ENCODE peak calls at places on chromosomes 16 and 17, in five cellular contexts. One of them, this sample, is unnamed.

GRCh38 chr17:83064732-83065659 is 14.4 kb upstream of the METRNL start:
- DNase-seq in heart right ventricle: peak; percentile 10
- DNase-seq in AG09309: no peak
- DNase-seq in neural crest cell: no peak
- DNase-seq in H9: peak; percentile 27
- DNase-seq in this sample: peak; percentile 66

GRCh38 chr17:79969906-79970305 is 65.8 kb downstream of the TBC1D16 start:
- DNase-seq in AG09309: no peak
- DNase-seq in heart right ventricle: no peak
- DNase-seq in H9: no peak
- DNase-seq in neural crest cell: no peak
- DNase-seq in this sample: no peak

GRCh38 chr17:59378621-59379194 is 47.3 kb downstream of the YPEL2 start:
- DNase-seq in AG09309: peak; percentile 42
- DNase-seq in H9: no peak
- DNase-seq in neural crest cell: no peak
- DNase-seq in heart right ventricle: no peak
- DNase-seq in this sample: peak; percentile 12

GRCh38 chr17:6507535-6507934 is 48.8 kb downstream of the PITPNM3 start:
- DNase-seq in H9: no peak
- DNase-seq in neural crest cell: no peak
- DNase-seq in heart right ventricle: no peak
- DNase-seq in AG09309: peak; percentile 63
- DNase-seq in this sample: peak; percentile 95

GRCh38 chr17:36829676-36830075 is 107.6 kb upstream of the LHX1 start:
- DNase-seq in H9: no peak
- DNase-seq in heart right ventricle: no peak
- DNase-seq in neural crest cell: no peak
- DNase-seq in AG09309: no peak
- DNase-seq in this sample: peak; percentile 13

GRCh38 chr16:3735541-3735940 is 18.2 kb upstream of the TRAP1 start:
- DNase-seq in neural crest cell: no peak
- DNase-seq in H9: no peak
- DNase-seq in heart right ventricle: no peak
- DNase-seq in AG09309: no peak
- DNase-seq in this sample: no peak

GRCh38 chr16:84058664-84059063 is 16.1 kb upstream of the SLC38A8 start:
- DNase-seq in AG09309: no peak
- DNase-seq in heart right ventricle: peak; percentile 60
- DNase-seq in neural crest cell: no peak
- DNase-seq in H9: no peak
- DNase-seq in this sample: no peak

GRCh38 chr17:55201609-55201932 is 63.2 kb upstream of the HLF start:
- DNase-seq in neural crest cell: no peak
- DNase-seq in H9: no peak
- DNase-seq in AG09309: no peak
- DNase-seq in heart right ventricle: no peak
- DNase-seq in this sample: no peak

GRCh38 chr17:385195-385835 is 32.7 kb upstream of the RPH3AL start:
- DNase-seq in heart right ventricle: peak; percentile 83
- DNase-seq in neural crest cell: no peak
- DNase-seq in H9: peak; percentile 63
- DNase-seq in AG09309: no peak
- DNase-seq in this sample: peak; percentile 25

GRCh38 chr17:9860851-9861250 is 35.1 kb downstream of the GLP2R start:
- DNase-seq in AG09309: no peak
- DNase-seq in heart right ventricle: no peak
- DNase-seq in H9: no peak
- DNase-seq in neural crest cell: no peak
- DNase-seq in this sample: no peak

GRCh38 chr16:7849891-7850290 is 517.2 kb downstream of the RBFOX1 start:
- DNase-seq in heart right ventricle: no peak
- DNase-seq in neural crest cell: no peak
- DNase-seq in H9: no peak
- DNase-seq in AG09309: no peak
- DNase-seq in this sample: no peak

GRCh38 chr17:65547253-65547670 is 14.2 kb downstream of the AXIN2 start:
- DNase-seq in heart right ventricle: no peak
- DNase-seq in AG09309: no peak
- DNase-seq in neural crest cell: no peak
- DNase-seq in H9: no peak
- DNase-seq in this sample: no peak

GRCh38 chr17:68029512-68030215 is 5.9 kb upstream of the KPNA2 start:
- DNase-seq in heart right ventricle: no peak
- DNase-seq in AG09309: no peak
- DNase-seq in neural crest cell: no peak
- DNase-seq in H9: no peak
- DNase-seq in this sample: no peak

GRCh38 chr17:44921122-44921882 is 6.0 kb upstream of the GFAP start:
- DNase-seq in heart right ventricle: peak; percentile 41
- DNase-seq in AG09309: no peak
- DNase-seq in neural crest cell: no peak
- DNase-seq in H9: peak; percentile 83
- DNase-seq in this sample: no peak

GRCh38 chr17:48215583-48216139 is 108.1 kb downstream of the SNX11 start:
- DNase-seq in neural crest cell: peak; percentile 18
- DNase-seq in H9: peak; percentile 77
- DNase-seq in AG09309: no peak
- DNase-seq in heart right ventricle: no peak
- DNase-seq in this sample: peak; percentile 46

GRCh38 chr17:82108999-82109480 is 11.0 kb upstream of the FASN start:
- DNase-seq in neural crest cell: no peak
- DNase-seq in H9: peak; percentile 29
- DNase-seq in AG09309: no peak
- DNase-seq in heart right ventricle: no peak
- DNase-seq in this sample: no peak

GRCh38 chr17:6427284-6427781 is 7.6 kb downstream of the AIPL1 start:
- DNase-seq in heart right ventricle: no peak
- DNase-seq in H9: no peak
- DNase-seq in AG09309: peak; percentile 11
- DNase-seq in neural crest cell: no peak
- DNase-seq in this sample: peak; percentile 7

GRCh38 chr16:12771341-12771798 is 32.3 kb downstream of the CPPED1 start:
- DNase-seq in H9: no peak
- DNase-seq in heart right ventricle: no peak
- DNase-seq in neural crest cell: no peak
- DNase-seq in AG09309: no peak
- DNase-seq in this sample: no peak

GRCh38 chr17:42920922-42921321 is 20.3 kb downstream of the G6PC1 start:
- DNase-seq in neural crest cell: no peak
- DNase-seq in heart right ventricle: peak; percentile 45
- DNase-seq in H9: no peak
- DNase-seq in AG09309: no peak
- DNase-seq in this sample: no peak

GRCh38 chr17:27747462-27748359 is 52.6 kb downstream of the NOS2 start:
- DNase-seq in H9: peak; percentile 86
- DNase-seq in AG09309: no peak
- DNase-seq in heart right ventricle: no peak
- DNase-seq in neural crest cell: no peak
- DNase-seq in this sample: no peak

GRCh38 chr17:27746881-27747280 is 53.4 kb downstream of the NOS2 start:
- DNase-seq in H9: peak; percentile 14
- DNase-seq in AG09309: no peak
- DNase-seq in neural crest cell: no peak
- DNase-seq in heart right ventricle: no peak
- DNase-seq in this sample: no peak

GRCh38 chr17:27751166-27751565 is 49.2 kb downstream of the NOS2 start:
- DNase-seq in neural crest cell: no peak
- DNase-seq in heart right ventricle: no peak
- DNase-seq in AG09309: no peak
- DNase-seq in H9: peak; percentile 16
- DNase-seq in this sample: no peak

GRCh38 chr17:27751622-27752490 is 48.5 kb downstream of the NOS2 start:
- DNase-seq in heart right ventricle: no peak
- DNase-seq in AG09309: no peak
- DNase-seq in neural crest cell: no peak
- DNase-seq in H9: peak; percentile 23
- DNase-seq in this sample: no peak

GRCh38 chr17:27748360-27748825 is 51.9 kb downstream of the NOS2 start:
- DNase-seq in heart right ventricle: no peak
- DNase-seq in neural crest cell: no peak
- DNase-seq in H9: no peak
- DNase-seq in AG09309: no peak
- DNase-seq in this sample: no peak
- TF ChIP-seq CTCF in heart right ventricle: no peak
- TF ChIP-seq CTCF in neural crest cell: no peak
- TF ChIP-seq CTCF in H9: no peak
- TF ChIP-seq CTCF in AG09309: no peak
- TF ChIP-seq CTCF in this sample: no peak

DNA sequence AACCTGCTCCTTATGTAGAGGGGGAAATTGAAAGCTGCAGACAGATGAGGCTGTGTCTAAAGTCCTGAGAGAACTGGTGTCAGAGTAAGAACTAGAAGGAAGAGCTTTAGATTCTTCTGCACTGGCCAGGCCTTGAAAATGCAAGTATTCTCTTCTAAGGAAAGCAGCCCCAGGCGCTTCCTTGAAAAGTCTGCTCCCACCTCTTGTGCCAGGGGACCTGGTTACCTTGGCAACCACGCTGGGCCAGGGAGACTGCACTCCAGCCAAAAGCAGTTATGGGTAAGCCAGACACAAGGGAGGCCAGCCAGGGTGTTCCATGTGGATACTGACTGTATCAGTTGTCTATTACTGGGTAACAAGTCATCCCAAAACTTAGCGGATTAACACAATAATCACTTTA is 228.6 kb upstream of the SDK2 start:
- DNase-seq in heart right ventricle: no peak
- DNase-seq in AG09309: no peak
- DNase-seq in neural crest cell: no peak
- DNase-seq in H9: peak; percentile 57
- DNase-seq in this sample: no peak
- TF ChIP-seq CTCF in heart right ventricle: no peak
- TF ChIP-seq CTCF in AG09309: no peak
- TF ChIP-seq CTCF in neural crest cell: no peak
- TF ChIP-seq CTCF in H9: no peak
- TF ChIP-seq CTCF in this sample: no peak

DNA sequence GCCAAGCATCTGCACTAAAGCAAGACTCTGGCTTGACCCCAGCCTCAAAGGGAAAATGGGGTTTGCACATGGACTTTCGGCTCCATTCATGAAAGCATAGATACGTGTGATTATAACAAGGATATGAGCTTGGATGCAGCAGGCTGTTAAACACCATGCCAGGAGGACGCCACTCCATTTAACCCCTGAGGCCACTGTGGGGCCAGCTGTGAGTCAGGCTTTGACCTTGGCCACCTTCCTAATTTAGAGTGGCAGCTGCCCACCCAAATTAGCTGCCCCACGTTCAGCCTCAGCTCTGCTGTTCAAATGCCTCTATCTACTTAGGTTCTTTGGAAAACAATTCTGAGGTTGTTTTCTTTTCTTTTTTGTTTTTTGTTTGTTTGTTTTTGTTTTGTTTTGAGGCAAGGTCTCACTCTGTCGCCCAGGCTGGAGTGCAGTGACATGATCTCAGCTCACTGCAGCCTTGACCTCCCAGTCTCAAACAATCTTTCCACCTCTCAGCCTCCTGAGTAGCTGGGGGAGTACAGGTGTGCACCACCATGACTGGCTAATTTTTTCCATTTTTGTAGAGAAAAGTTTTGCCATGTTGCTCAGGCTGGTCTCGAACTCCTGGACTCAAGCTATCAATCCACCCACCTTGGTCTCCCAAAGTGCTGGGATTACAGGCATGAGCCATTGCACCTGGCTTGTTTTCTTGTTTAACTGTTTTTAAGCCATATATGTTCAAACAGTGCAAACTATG is 23.2 kb upstream of the KIFC3 start:
- DNase-seq in neural crest cell: no peak
- DNase-seq in heart right ventricle: no peak
- DNase-seq in AG09309: no peak
- DNase-seq in H9: no peak
- DNase-seq in this sample: no peak
- TF ChIP-seq CTCF in neural crest cell: no peak
- TF ChIP-seq CTCF in heart right ventricle: no peak
- TF ChIP-seq CTCF in AG09309: no peak
- TF ChIP-seq CTCF in H9: no peak
- TF ChIP-seq CTCF in this sample: no peak

DNA sequence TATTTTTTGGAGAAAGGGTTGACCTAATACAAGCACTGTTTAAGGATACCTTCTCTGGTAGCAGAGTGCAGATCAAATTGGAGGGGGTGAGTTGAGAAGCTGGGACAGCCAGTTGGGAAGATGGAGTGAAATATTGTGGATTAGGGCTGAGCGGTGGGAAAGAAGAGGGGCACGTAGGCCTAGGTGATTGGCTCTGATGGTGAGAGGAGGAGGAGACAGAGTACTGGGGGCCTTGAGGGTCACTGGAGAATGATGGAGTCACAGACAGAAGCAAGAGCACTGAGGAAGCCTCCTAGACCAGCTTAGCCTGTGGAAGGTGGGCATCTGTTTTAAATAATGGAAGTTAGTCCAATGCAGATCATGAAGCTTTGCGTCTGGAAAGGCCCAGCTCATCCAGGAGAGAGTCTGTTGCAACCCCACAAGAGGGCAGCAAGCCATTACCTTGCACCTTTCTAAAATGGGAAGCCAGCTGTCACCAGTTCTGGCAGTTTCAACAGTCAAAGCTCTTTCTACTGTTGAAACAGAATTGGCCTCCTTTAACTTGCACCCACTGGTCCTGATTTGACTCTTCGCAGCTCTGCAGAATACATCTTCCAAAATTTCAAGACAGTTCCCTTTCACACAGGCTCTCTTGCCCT is 11.8 kb downstream of the SLC9A5 start:
- DNase-seq in H9: peak; percentile 46
- DNase-seq in heart right ventricle: no peak
- DNase-seq in AG09309: no peak
- DNase-seq in neural crest cell: no peak
- DNase-seq in this sample: peak; percentile 67
- TF ChIP-seq CTCF in H9: peak; percentile 70
- TF ChIP-seq CTCF in heart right ventricle: peak; percentile 26
- TF ChIP-seq CTCF in AG09309: peak; percentile 85
- TF ChIP-seq CTCF in neural crest cell: peak; percentile 64
- TF ChIP-seq CTCF in this sample: peak; percentile 69

DNA sequence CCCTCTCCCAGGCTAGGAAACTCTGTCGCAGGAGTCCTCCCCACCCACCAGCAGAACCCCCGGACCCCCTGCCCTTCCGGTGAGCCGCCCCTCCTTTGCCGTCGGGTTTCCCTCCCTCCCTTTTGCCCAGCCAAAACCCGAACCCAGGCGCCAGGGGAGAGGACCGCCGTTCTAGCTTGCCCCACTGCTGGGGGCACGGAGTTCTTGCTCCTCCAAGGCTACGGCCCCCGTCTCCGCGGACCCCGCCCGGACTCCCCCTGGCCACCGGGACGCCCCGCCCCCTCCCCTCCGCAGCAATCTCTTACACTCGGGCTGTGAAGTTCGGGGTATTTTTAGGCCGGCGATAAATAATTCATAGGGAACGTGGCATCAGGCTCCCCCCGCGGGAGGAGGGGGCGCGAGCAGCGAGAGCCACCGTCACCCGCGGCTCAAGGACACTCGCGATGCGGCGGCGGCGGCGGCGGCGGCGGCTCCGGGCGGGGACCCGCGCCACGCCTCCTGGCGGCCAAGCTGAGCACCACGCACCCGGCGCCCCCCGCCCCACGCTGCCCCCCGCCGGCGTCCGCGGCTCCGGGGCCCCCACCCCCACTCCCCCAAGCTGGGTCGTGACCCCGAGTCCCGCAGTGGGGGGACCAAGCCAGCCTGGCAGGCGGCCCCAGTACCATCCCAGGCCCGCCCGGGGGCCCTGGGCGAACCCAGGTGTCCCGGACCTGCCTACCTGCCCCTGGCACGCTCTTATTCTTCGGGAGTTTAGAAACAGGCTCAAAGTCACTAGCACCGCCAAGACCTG is at the start of gene GRIN2C:
- DNase-seq in H9: no peak
- DNase-seq in heart right ventricle: no peak
- DNase-seq in neural crest cell: peak; percentile 29
- DNase-seq in AG09309: no peak
- DNase-seq in this sample: no peak
- TF ChIP-seq CTCF in H9: peak; percentile 62
- TF ChIP-seq CTCF in heart right ventricle: peak; percentile 31
- TF ChIP-seq CTCF in neural crest cell: peak; percentile 65
- TF ChIP-seq CTCF in AG09309: no peak
- TF ChIP-seq CTCF in this sample: peak; percentile 30